ENCODE peak calls at places on chromosomes 1 and 21, in nine cellular contexts. One of them, this sample, is unnamed.

GRCh38 chr1:225762002-225762441 is 15.6 kb upstream of the SRP9 start:
- DNase-seq in midbrain: no peak
- DNase-seq in NB4: no peak
- DNase-seq in AG04450: no peak
- DNase-seq in stimulated activated CD8-positive, alpha-beta memory T cell treated with anti-CD3 and anti-CD28 coated beads, Interleukin-7, amount 100 ng/mL, for 1 hour: no peak
- DNase-seq in RWPE1: no peak
- DNase-seq in SK-N-SH: no peak
- DNase-seq in hypothalamus: no peak
- DNase-seq in EL: no peak
- DNase-seq in this sample: peak

GRCh38 chr1:201562659-201563405 is 23.9 kb downstream of the NAV1 start:
- DNase-seq in midbrain: no peak
- DNase-seq in NB4: no peak
- DNase-seq in AG04450: peak
- DNase-seq in stimulated activated CD8-positive, alpha-beta memory T cell treated with anti-CD3 and anti-CD28 coated beads, Interleukin-7, amount 100 ng/mL, for 1 hour: no peak
- DNase-seq in RWPE1: peak
- DNase-seq in SK-N-SH: peak
- DNase-seq in hypothalamus: no peak
- DNase-seq in EL: peak
- DNase-seq in this sample: no peak

GRCh38 chr1:176119549-176119948 is 87.5 kb downstream of the COP1 start:
- DNase-seq in midbrain: no peak
- DNase-seq in NB4: peak
- DNase-seq in AG04450: no peak
- DNase-seq in stimulated activated CD8-positive, alpha-beta memory T cell treated with anti-CD3 and anti-CD28 coated beads, Interleukin-7, amount 100 ng/mL, for 1 hour: no peak
- DNase-seq in RWPE1: no peak
- DNase-seq in SK-N-SH: no peak
- DNase-seq in hypothalamus: no peak
- DNase-seq in EL: peak
- DNase-seq in this sample: peak

GRCh38 chr21:37829043-37829442 is 87.2 kb downstream of the KCNJ6 start:
- DNase-seq in midbrain: no peak
- DNase-seq in NB4: peak
- DNase-seq in AG04450: no peak
- DNase-seq in stimulated activated CD8-positive, alpha-beta memory T cell treated with anti-CD3 and anti-CD28 coated beads, Interleukin-7, amount 100 ng/mL, for 1 hour: no peak
- DNase-seq in RWPE1: no peak
- DNase-seq in SK-N-SH: no peak
- DNase-seq in hypothalamus: no peak
- DNase-seq in EL: no peak
- DNase-seq in this sample: no peak

GRCh38 chr21:38342734-38343133 is 85.9 kb downstream of the KCNJ15 start:
- DNase-seq in midbrain: no peak
- DNase-seq in NB4: no peak
- DNase-seq in AG04450: no peak
- DNase-seq in stimulated activated CD8-positive, alpha-beta memory T cell treated with anti-CD3 and anti-CD28 coated beads, Interleukin-7, amount 100 ng/mL, for 1 hour: no peak
- DNase-seq in RWPE1: no peak
- DNase-seq in SK-N-SH: no peak
- DNase-seq in hypothalamus: no peak
- DNase-seq in EL: no peak
- DNase-seq in this sample: no peak

GRCh38 chr21:31558839-31559367 is 100.6 kb upstream of the SOD1 start:
- DNase-seq in midbrain: peak
- DNase-seq in NB4: peak
- DNase-seq in AG04450: peak
- DNase-seq in stimulated activated CD8-positive, alpha-beta memory T cell treated with anti-CD3 and anti-CD28 coated beads, Interleukin-7, amount 100 ng/mL, for 1 hour: peak
- DNase-seq in RWPE1: peak
- DNase-seq in SK-N-SH: peak
- DNase-seq in hypothalamus: peak
- DNase-seq in EL: peak
- DNase-seq in this sample: peak

GRCh38 chr1:209697082-209697481 is 7.6 kb upstream of the HSD11B1 start:
- DNase-seq in midbrain: no peak
- DNase-seq in NB4: no peak
- DNase-seq in AG04450: no peak
- DNase-seq in stimulated activated CD8-positive, alpha-beta memory T cell treated with anti-CD3 and anti-CD28 coated beads, Interleukin-7, amount 100 ng/mL, for 1 hour: no peak
- DNase-seq in RWPE1: no peak
- DNase-seq in SK-N-SH: no peak
- DNase-seq in hypothalamus: no peak
- DNase-seq in EL: no peak
- DNase-seq in this sample: no peak

GRCh38 chr1:232046531-232047283 is 420.1 kb downstream of the DISC1 start:
- DNase-seq in midbrain: no peak
- DNase-seq in NB4: no peak
- DNase-seq in AG04450: no peak
- DNase-seq in stimulated activated CD8-positive, alpha-beta memory T cell treated with anti-CD3 and anti-CD28 coated beads, Interleukin-7, amount 100 ng/mL, for 1 hour: no peak
- DNase-seq in RWPE1: no peak
- DNase-seq in SK-N-SH: no peak
- DNase-seq in hypothalamus: no peak
- DNase-seq in EL: no peak
- DNase-seq in this sample: no peak

GRCh38 chr1:17935230-17935629 is 172.4 kb upstream of the IGSF21 start:
- DNase-seq in midbrain: no peak
- DNase-seq in NB4: no peak
- DNase-seq in AG04450: no peak
- DNase-seq in stimulated activated CD8-positive, alpha-beta memory T cell treated with anti-CD3 and anti-CD28 coated beads, Interleukin-7, amount 100 ng/mL, for 1 hour: no peak
- DNase-seq in RWPE1: no peak
- DNase-seq in SK-N-SH: no peak
- DNase-seq in hypothalamus: no peak
- DNase-seq in EL: no peak
- DNase-seq in this sample: no peak

GRCh38 chr1:184387069-184387870 is 441 bp downstream of the C1orf21 start:
- DNase-seq in midbrain: peak
- DNase-seq in NB4: peak
- DNase-seq in AG04450: no peak
- DNase-seq in stimulated activated CD8-positive, alpha-beta memory T cell treated with anti-CD3 and anti-CD28 coated beads, Interleukin-7, amount 100 ng/mL, for 1 hour: peak
- DNase-seq in RWPE1: no peak
- DNase-seq in SK-N-SH: peak
- DNase-seq in hypothalamus: peak
- DNase-seq in EL: peak
- DNase-seq in this sample: peak

GRCh38 chr21:41715649-41716321 is 51.1 kb downstream of the RIPK4 start:
- DNase-seq in midbrain: no peak
- DNase-seq in NB4: no peak
- DNase-seq in AG04450: no peak
- DNase-seq in stimulated activated CD8-positive, alpha-beta memory T cell treated with anti-CD3 and anti-CD28 coated beads, Interleukin-7, amount 100 ng/mL, for 1 hour: no peak
- DNase-seq in RWPE1: peak
- DNase-seq in SK-N-SH: no peak
- DNase-seq in hypothalamus: no peak
- DNase-seq in EL: no peak
- DNase-seq in this sample: no peak

GRCh38 chr1:157277281-157277680 is 139.1 kb upstream of the ETV3 start:
- DNase-seq in midbrain: no peak
- DNase-seq in NB4: no peak
- DNase-seq in AG04450: no peak
- DNase-seq in stimulated activated CD8-positive, alpha-beta memory T cell treated with anti-CD3 and anti-CD28 coated beads, Interleukin-7, amount 100 ng/mL, for 1 hour: no peak
- DNase-seq in RWPE1: no peak
- DNase-seq in SK-N-SH: no peak
- DNase-seq in hypothalamus: no peak
- DNase-seq in EL: no peak
- DNase-seq in this sample: no peak

GRCh38 chr1:84571150-84571535 is 3.1 kb downstream of the CTBS start:
- DNase-seq in midbrain: no peak
- DNase-seq in NB4: no peak
- DNase-seq in AG04450: no peak
- DNase-seq in stimulated activated CD8-positive, alpha-beta memory T cell treated with anti-CD3 and anti-CD28 coated beads, Interleukin-7, amount 100 ng/mL, for 1 hour: no peak
- DNase-seq in RWPE1: peak
- DNase-seq in SK-N-SH: no peak
- DNase-seq in hypothalamus: no peak
- DNase-seq in EL: peak
- DNase-seq in this sample: no peak

GRCh38 chr1:156392427-156392826 is 23.4 kb downstream of the RHBG start:
- DNase-seq in midbrain: no peak
- DNase-seq in NB4: no peak
- DNase-seq in AG04450: no peak
- DNase-seq in stimulated activated CD8-positive, alpha-beta memory T cell treated with anti-CD3 and anti-CD28 coated beads, Interleukin-7, amount 100 ng/mL, for 1 hour: no peak
- DNase-seq in RWPE1: no peak
- DNase-seq in SK-N-SH: no peak
- DNase-seq in hypothalamus: no peak
- DNase-seq in EL: no peak
- DNase-seq in this sample: peak

GRCh38 chr1:65209005-65209885 is 61.2 kb downstream of the AK4 start:
- DNase-seq in midbrain: peak
- DNase-seq in NB4: peak
- DNase-seq in AG04450: no peak
- DNase-seq in stimulated activated CD8-positive, alpha-beta memory T cell treated with anti-CD3 and anti-CD28 coated beads, Interleukin-7, amount 100 ng/mL, for 1 hour: no peak
- DNase-seq in RWPE1: peak
- DNase-seq in SK-N-SH: peak
- DNase-seq in hypothalamus: peak
- DNase-seq in EL: peak
- DNase-seq in this sample: peak

GRCh38 chr1:159179906-159180305 is 8.5 kb downstream of the CADM3 start:
- DNase-seq in midbrain: no peak
- DNase-seq in NB4: no peak
- DNase-seq in AG04450: no peak
- DNase-seq in stimulated activated CD8-positive, alpha-beta memory T cell treated with anti-CD3 and anti-CD28 coated beads, Interleukin-7, amount 100 ng/mL, for 1 hour: no peak
- DNase-seq in RWPE1: no peak
- DNase-seq in SK-N-SH: no peak
- DNase-seq in hypothalamus: no peak
- DNase-seq in EL: no peak
- DNase-seq in this sample: no peak

GRCh38 chr1:15430787-15431570 is 7.3 kb upstream of the CTRC start:
- DNase-seq in midbrain: peak
- DNase-seq in NB4: peak
- DNase-seq in AG04450: no peak
- DNase-seq in stimulated activated CD8-positive, alpha-beta memory T cell treated with anti-CD3 and anti-CD28 coated beads, Interleukin-7, amount 100 ng/mL, for 1 hour: peak
- DNase-seq in RWPE1: no peak
- DNase-seq in SK-N-SH: peak
- DNase-seq in hypothalamus: peak
- DNase-seq in EL: peak
- DNase-seq in this sample: peak

GRCh38 chr21:42009018-42009830 is 936 bp downstream of the ZBTB21 start:
- DNase-seq in midbrain: peak
- DNase-seq in NB4: peak
- DNase-seq in AG04450: no peak
- DNase-seq in stimulated activated CD8-positive, alpha-beta memory T cell treated with anti-CD3 and anti-CD28 coated beads, Interleukin-7, amount 100 ng/mL, for 1 hour: no peak
- DNase-seq in RWPE1: peak
- DNase-seq in SK-N-SH: peak
- DNase-seq in hypothalamus: peak
- DNase-seq in EL: peak
- DNase-seq in this sample: peak

GRCh38 chr1:169003864-169004516 is 102.5 kb upstream of the ATP1B1 start:
- DNase-seq in midbrain: no peak
- DNase-seq in NB4: no peak
- DNase-seq in AG04450: no peak
- DNase-seq in stimulated activated CD8-positive, alpha-beta memory T cell treated with anti-CD3 and anti-CD28 coated beads, Interleukin-7, amount 100 ng/mL, for 1 hour: no peak
- DNase-seq in RWPE1: no peak
- DNase-seq in SK-N-SH: no peak
- DNase-seq in hypothalamus: no peak
- DNase-seq in EL: peak
- DNase-seq in this sample: no peak

GRCh38 chr1:94084085-94084484 is 36.9 kb downstream of the ABCA4 start:
- DNase-seq in midbrain: no peak
- DNase-seq in NB4: no peak
- DNase-seq in AG04450: no peak
- DNase-seq in stimulated activated CD8-positive, alpha-beta memory T cell treated with anti-CD3 and anti-CD28 coated beads, Interleukin-7, amount 100 ng/mL, for 1 hour: no peak
- DNase-seq in RWPE1: no peak
- DNase-seq in SK-N-SH: no peak
- DNase-seq in hypothalamus: no peak
- DNase-seq in EL: no peak
- DNase-seq in this sample: no peak

GRCh38 chr1:243939167-243939848 is 89.3 kb upstream of the AKT3 start:
- DNase-seq in midbrain: no peak
- DNase-seq in NB4: peak
- DNase-seq in AG04450: no peak
- DNase-seq in stimulated activated CD8-positive, alpha-beta memory T cell treated with anti-CD3 and anti-CD28 coated beads, Interleukin-7, amount 100 ng/mL, for 1 hour: no peak
- DNase-seq in RWPE1: no peak
- DNase-seq in SK-N-SH: no peak
- DNase-seq in hypothalamus: no peak
- DNase-seq in EL: peak
- DNase-seq in this sample: no peak

GRCh38 chr1:161069731-161070270 is at the start of gene ARHGAP30:
- DNase-seq in midbrain: peak
- DNase-seq in NB4: peak
- DNase-seq in AG04450: no peak
- DNase-seq in stimulated activated CD8-positive, alpha-beta memory T cell treated with anti-CD3 and anti-CD28 coated beads, Interleukin-7, amount 100 ng/mL, for 1 hour: peak
- DNase-seq in RWPE1: no peak
- DNase-seq in SK-N-SH: no peak
- DNase-seq in hypothalamus: peak
- DNase-seq in EL: no peak
- DNase-seq in this sample: no peak

GRCh38 chr1:28395181-28395580 is 25.6 kb downstream of the PHACTR4 start:
- DNase-seq in midbrain: no peak
- DNase-seq in NB4: no peak
- DNase-seq in AG04450: no peak
- DNase-seq in stimulated activated CD8-positive, alpha-beta memory T cell treated with anti-CD3 and anti-CD28 coated beads, Interleukin-7, amount 100 ng/mL, for 1 hour: no peak
- DNase-seq in RWPE1: no peak
- DNase-seq in SK-N-SH: no peak
- DNase-seq in hypothalamus: no peak
- DNase-seq in EL: no peak
- DNase-seq in this sample: no peak

GRCh38 chr1:201376464-201377374 is 761 bp downstream of the TNNT2 start:
- DNase-seq in midbrain: no peak
- DNase-seq in NB4: peak
- DNase-seq in AG04450: no peak
- DNase-seq in stimulated activated CD8-positive, alpha-beta memory T cell treated with anti-CD3 and anti-CD28 coated beads, Interleukin-7, amount 100 ng/mL, for 1 hour: no peak
- DNase-seq in RWPE1: peak
- DNase-seq in SK-N-SH: peak
- DNase-seq in hypothalamus: no peak
- DNase-seq in EL: peak
- DNase-seq in this sample: peak

GRCh38 chr1:230130172-230130944 is 63.3 kb downstream of the GALNT2 start:
- DNase-seq in midbrain: no peak
- DNase-seq in NB4: no peak
- DNase-seq in AG04450: no peak
- DNase-seq in stimulated activated CD8-positive, alpha-beta memory T cell treated with anti-CD3 and anti-CD28 coated beads, Interleukin-7, amount 100 ng/mL, for 1 hour: no peak
- DNase-seq in RWPE1: no peak
- DNase-seq in SK-N-SH: no peak
- DNase-seq in hypothalamus: no peak
- DNase-seq in EL: no peak
- DNase-seq in this sample: no peak